ENCODE peak calls at places on chromosomes 16 and 17, in ten cellular contexts. One of them, this sample, is unnamed.

GRCh38 chr16:19835989-19836421 is 48.6 kb downstream of the GPRC5B start:
- DNase-seq in right lobe of liver: no peak
- DNase-seq in neuronal stem cell: no peak
- DNase-seq in MCF 10A: no peak
- DNase-seq in DMS79 treated with DMSO at 0.1 percent for 48 hours: no peak
- DNase-seq in NCI-H1417: no peak
- DNase-seq in right atrium auricular region: no peak
- DNase-seq in glutamatergic neuron: no peak
- DNase-seq in GM03348: peak; percentile 49
- DNase-seq in heart left ventricle: no peak
- DNase-seq in this sample: no peak

GRCh38 chr16:89506791-89507191 is 1.4 kb upstream of the SPG7 start:
- DNase-seq in right lobe of liver: no peak
- DNase-seq in neuronal stem cell: no peak
- DNase-seq in MCF 10A: no peak
- DNase-seq in DMS79 treated with DMSO at 0.1 percent for 48 hours: no peak
- DNase-seq in NCI-H1417: no peak
- DNase-seq in right atrium auricular region: no peak
- DNase-seq in glutamatergic neuron: no peak
- DNase-seq in GM03348: no peak
- DNase-seq in heart left ventricle: no peak
- DNase-seq in this sample: no peak

GRCh38 chr16:23114131-23114904 is 34.9 kb downstream of the USP31 start:
- DNase-seq in right lobe of liver: no peak
- DNase-seq in neuronal stem cell: no peak
- DNase-seq in MCF 10A: no peak
- DNase-seq in DMS79 treated with DMSO at 0.1 percent for 48 hours: peak; percentile 68
- DNase-seq in NCI-H1417: no peak
- DNase-seq in right atrium auricular region: no peak
- DNase-seq in glutamatergic neuron: no peak
- DNase-seq in GM03348: no peak
- DNase-seq in heart left ventricle: no peak
- DNase-seq in this sample: no peak

GRCh38 chr17:50318551-50319310 is 27.2 kb upstream of the XYLT2 start:
- DNase-seq in right lobe of liver: no peak
- DNase-seq in neuronal stem cell: no peak
- DNase-seq in MCF 10A: no peak
- DNase-seq in DMS79 treated with DMSO at 0.1 percent for 48 hours: no peak
- DNase-seq in NCI-H1417: no peak
- DNase-seq in right atrium auricular region: no peak
- DNase-seq in glutamatergic neuron: no peak
- DNase-seq in GM03348: no peak
- DNase-seq in heart left ventricle: no peak
- DNase-seq in this sample: no peak

GRCh38 chr16:75559564-75560372 is 3.7 kb upstream of the TMEM231 start:
- DNase-seq in right lobe of liver: no peak
- DNase-seq in neuronal stem cell: no peak
- DNase-seq in MCF 10A: peak; percentile 28
- DNase-seq in DMS79 treated with DMSO at 0.1 percent for 48 hours: no peak
- DNase-seq in NCI-H1417: peak; percentile 2
- DNase-seq in right atrium auricular region: no peak
- DNase-seq in glutamatergic neuron: no peak
- DNase-seq in GM03348: peak; percentile 59
- DNase-seq in heart left ventricle: no peak
- DNase-seq in this sample: peak; percentile 63

GRCh38 chr17:77490361-77491183 is 349.8 kb downstream of the SEC14L1 start:
- DNase-seq in right lobe of liver: peak; percentile 58
- DNase-seq in neuronal stem cell: no peak
- DNase-seq in MCF 10A: no peak
- DNase-seq in DMS79 treated with DMSO at 0.1 percent for 48 hours: no peak
- DNase-seq in NCI-H1417: no peak
- DNase-seq in right atrium auricular region: no peak
- DNase-seq in glutamatergic neuron: no peak
- DNase-seq in GM03348: no peak
- DNase-seq in heart left ventricle: peak; percentile 58
- DNase-seq in this sample: no peak

GRCh38 chr17:83092931-83093330 is 13.5 kb downstream of the METRNL start:
- DNase-seq in right lobe of liver: no peak
- DNase-seq in neuronal stem cell: no peak
- DNase-seq in MCF 10A: no peak
- DNase-seq in DMS79 treated with DMSO at 0.1 percent for 48 hours: no peak
- DNase-seq in NCI-H1417: no peak
- DNase-seq in right atrium auricular region: no peak
- DNase-seq in glutamatergic neuron: no peak
- DNase-seq in GM03348: no peak
- DNase-seq in heart left ventricle: no peak
- DNase-seq in this sample: no peak

GRCh38 chr17:65323055-65323454 is 185.9 kb downstream of the RGS9 start:
- DNase-seq in right lobe of liver: no peak
- DNase-seq in neuronal stem cell: no peak
- DNase-seq in MCF 10A: no peak
- DNase-seq in DMS79 treated with DMSO at 0.1 percent for 48 hours: no peak
- DNase-seq in NCI-H1417: no peak
- DNase-seq in right atrium auricular region: no peak
- DNase-seq in glutamatergic neuron: no peak
- DNase-seq in GM03348: no peak
- DNase-seq in heart left ventricle: no peak
- DNase-seq in this sample: no peak

GRCh38 chr16:24769806-24770205 is 40.4 kb downstream of the TNRC6A start:
- DNase-seq in right lobe of liver: no peak
- DNase-seq in neuronal stem cell: no peak
- DNase-seq in MCF 10A: no peak
- DNase-seq in DMS79 treated with DMSO at 0.1 percent for 48 hours: no peak
- DNase-seq in NCI-H1417: no peak
- DNase-seq in right atrium auricular region: no peak
- DNase-seq in glutamatergic neuron: no peak
- DNase-seq in GM03348: no peak
- DNase-seq in heart left ventricle: no peak
- DNase-seq in this sample: no peak

This sample was measured in COLO829.